ENCODE peak calls at places on chromosomes 5 and 9, in four cellular contexts. A is cardiac muscle cell; L is CD8-positive, alpha-beta T cell; J is HFF-Myc. X is an unnamed sample.

GRCh38 chr5:76662521-76662920 is 39.3 kb upstream of the F2RL2 start:
- DNase-seq in A (no peak), L (no peak), J (no peak), X (no peak)

GRCh38 chr9:133842174-133842573 is 104.0 kb upstream of the SARDH start:
- DNase-seq in A (no peak), L (no peak), J (no peak), X (no peak)

GRCh38 chr9:13380903-13381302 is 101.4 kb upstream of the MPDZ start:
- DNase-seq in A (no peak), L (no peak), J (no peak), X (no peak)

GRCh38 chr9:101201626-101202025 is 173.1 kb downstream of the PLPPR1 start:
- DNase-seq in A (no peak), L (no peak), J (no peak), X (peak)

GRCh38 chr5:65480306-65480865 is 1.3 kb downstream of the ADAMTS6 start:
- DNase-seq in A (peak), L (no peak), J (peak), X (no peak)

GRCh38 chr9:133769511-133770075 is 31.4 kb upstream of the SARDH start:
- DNase-seq in A (no peak), L (no peak), J (no peak), X (no peak)

GRCh38 chr5:108379722-108380530 is 2.0 kb downstream of the FBXL17 start:
- DNase-seq in A (no peak), L (no peak), J (no peak), X (no peak)

GRCh38 chr5:52787600-52788504 is at the start of the genes ITGA1 and PELO:
- DNase-seq in A (peak), L (no peak), J (no peak), X (no peak)

GRCh38 chr9:6216951-6217350 is 1.3 kb downstream of the IL33 start:
- DNase-seq in A (peak), L (no peak), J (no peak), X (no peak)

GRCh38 chr9:6215562-6215961 is at the start of gene IL33:
- DNase-seq in A (peak), L (no peak), J (no peak), X (no peak)

GRCh38 chr9:6214903-6215302 is 704 bp upstream of the IL33 start:
- DNase-seq in A (peak), L (no peak), J (no peak), X (no peak)

GRCh38 chr9:6214451-6214850 is 1.2 kb upstream of the IL33 start:
- DNase-seq in A (peak), L (no peak), J (no peak), X (no peak)

DNA sequence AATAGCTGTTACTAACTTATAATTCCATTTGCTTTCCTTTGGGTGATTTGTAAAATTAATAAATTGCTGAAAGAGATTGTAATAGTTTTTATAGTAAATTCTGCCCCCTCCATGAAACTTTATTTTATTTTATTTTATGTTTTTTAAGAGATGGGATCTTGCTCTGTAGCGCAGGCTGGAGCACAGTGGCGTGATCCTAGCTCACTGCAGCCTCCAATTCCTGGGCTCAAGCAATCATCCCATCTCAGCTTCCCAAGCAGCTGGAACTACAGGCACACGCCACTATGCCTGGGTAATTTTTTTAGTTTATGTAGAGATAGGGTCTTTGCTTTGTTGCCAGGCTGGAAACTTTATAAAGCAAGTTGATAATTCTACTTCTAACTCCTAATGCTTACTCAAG is 395 bp downstream of the IL33 start:
- DNase-seq in A (peak), L (no peak), J (no peak), X (no peak)
- H3K4me3 ChIP-seq in A (no peak), L (no peak), J (no peak), X (no peak)

DNA sequence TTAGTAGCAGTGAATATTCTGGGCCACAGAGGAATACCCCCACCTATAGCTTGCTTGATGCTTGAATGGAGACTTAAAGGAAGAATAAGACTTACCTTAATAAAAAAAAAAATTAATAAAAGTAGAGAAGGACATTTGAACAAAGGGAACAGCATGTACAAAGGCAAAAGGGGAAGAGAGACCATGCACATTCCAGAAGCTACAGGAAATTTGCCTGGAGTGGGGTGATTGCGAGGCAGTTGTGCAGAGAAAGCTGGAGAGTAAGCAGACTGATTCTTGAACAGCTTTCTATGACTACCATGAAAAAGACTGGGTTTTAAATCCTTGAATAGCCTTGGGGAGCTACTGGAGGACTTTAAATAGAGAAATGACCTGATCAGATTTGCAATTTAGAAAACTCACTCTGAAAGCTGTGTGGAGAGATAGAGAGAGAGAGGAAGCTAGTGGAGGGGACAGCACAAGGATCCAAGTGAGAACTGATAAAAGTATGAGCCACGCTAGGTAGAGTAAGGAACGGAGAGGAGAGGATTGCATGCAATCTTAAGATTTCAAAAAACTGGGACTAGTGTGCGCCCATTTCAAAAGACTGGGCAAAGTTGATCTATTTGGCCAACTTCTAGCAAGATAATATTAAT is 12.5 kb upstream of the SSBP2 start:
- DNase-seq in A (no peak), L (no peak), J (no peak), X (no peak)
- H3K4me3 ChIP-seq in A (no peak), L (no peak), J (no peak), X (no peak)

GRCh38 chr9:136346157-136346481 is 17.4 kb downstream of the DNLZ start:
- DNase-seq in A (no peak), L (no peak), J (no peak), X (no peak)

GRCh38 chr9:136344544-136345280 is 17.4 kb downstream of the GPSM1 start:
- DNase-seq in A (no peak), L (no peak), J (no peak), X (no peak)

GRCh38 chr9:136346927-136347465 is 16.5 kb downstream of the DNLZ start:
- DNase-seq in A (no peak), L (no peak), J (no peak), X (no peak)

GRCh38 chr9:136343884-136344269 is 16.5 kb downstream of the GPSM1 start:
- DNase-seq in A (no peak), L (no peak), J (no peak), X (no peak)

GRCh38 chr9:136345281-136346156 is 18.0 kb downstream of the DNLZ start:
- DNase-seq in A (peak), L (no peak), J (no peak), X (no peak)
- H3K4me3 ChIP-seq in A (no peak), L (no peak), J (no peak), X (no peak)

DNA sequence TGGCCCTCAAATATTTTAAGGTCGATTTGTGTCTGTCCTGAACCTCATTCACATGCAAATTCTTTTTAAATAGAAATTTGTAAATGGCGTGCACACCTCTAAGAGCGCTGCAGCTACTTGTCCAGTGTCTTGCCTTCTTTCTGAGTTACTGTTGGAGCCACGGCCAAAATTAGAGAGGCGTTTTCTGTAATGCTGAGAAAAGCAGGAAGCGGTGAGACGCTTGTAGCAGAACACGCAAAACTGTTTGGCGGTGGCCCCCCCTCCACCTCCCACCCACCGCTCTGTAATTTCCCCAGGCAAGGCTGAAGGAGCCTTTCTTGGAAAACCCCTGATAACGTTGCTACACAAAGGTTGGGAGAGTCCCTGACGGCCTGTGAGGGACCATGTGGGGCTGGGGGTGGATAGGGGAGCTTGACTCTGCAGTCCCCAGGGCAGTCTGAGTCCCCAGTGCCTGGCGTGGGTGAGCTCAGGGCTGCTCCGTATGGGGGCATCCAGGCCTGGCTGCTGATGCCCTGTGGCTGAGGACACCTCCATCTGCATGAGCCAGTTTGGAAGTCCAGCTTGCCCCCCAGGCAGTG is 96.5 kb downstream of the GADD45G start:
- DNase-seq in A (no peak), L (peak), J (no peak), X (no peak)
- H3K4me3 ChIP-seq in A (no peak), L (peak), J (no peak), X (no peak)

GRCh38 chr9:25678147-25678666 is at the start of gene TUSC1:
- DNase-seq in A (peak), L (no peak), J (peak), X (no peak)
- H3K4me3 ChIP-seq in A (peak), L (no peak), J (peak), X (peak)